ENCODE peak calls at places on chromosomes 5 and 9, in ten cellular contexts. J, P, T, D, C, A, L, E, V and U are unnamed samples.

GRCh38 chr9:90038778-90039177 is 434.0 kb downstream of the GADD45G start:
- DNase-seq in J (no peak), P (no peak), T (no peak), D (no peak), C (no peak), A (no peak), L (peak), E (peak), V (no peak), U (no peak)

GRCh38 chr5:35185518-35185917 is 44.8 kb downstream of the PRLR start:
- DNase-seq in J (no peak), P (no peak), T (no peak), D (peak), C (no peak), A (no peak), L (no peak), E (no peak), V (no peak), U (no peak)

GRCh38 chr9:94801242-94801641 is 74.7 kb downstream of the AOPEP start:
- DNase-seq in J (no peak), P (no peak), T (peak), D (no peak), C (no peak), A (no peak), L (no peak), E (no peak), V (no peak), U (peak)

GRCh38 chr5:133149333-133149732 is 97.5 kb downstream of the HSPA4 start:
- DNase-seq in J (no peak), P (no peak), T (no peak), D (no peak), C (no peak), A (no peak), L (no peak), E (no peak), V (no peak), U (no peak)

GRCh38 chr5:96146675-96147074 is 185.0 kb upstream of the ELL2 start:
- DNase-seq in J (peak), P (peak), T (peak), D (peak), C (peak), A (peak), L (no peak), E (no peak), V (peak), U (peak)

GRCh38 chr9:113155911-113156559 is 5.2 kb downstream of the SLC31A2 start:
- DNase-seq in J (no peak), P (no peak), T (no peak), D (no peak), C (no peak), A (no peak), L (no peak), E (no peak), V (no peak), U (no peak)

GRCh38 chr9:86783884-86784283 is 163.4 kb downstream of the GAS1 start:
- DNase-seq in J (peak), P (no peak), T (peak), D (no peak), C (no peak), A (no peak), L (no peak), E (no peak), V (peak), U (peak)

GRCh38 chr9:127535834-127536233 is 76.2 kb upstream of the STXBP1 start:
- DNase-seq in J (no peak), P (no peak), T (peak), D (no peak), C (no peak), A (no peak), L (no peak), E (no peak), V (no peak), U (no peak)

GRCh38 chr5:157172408-157172807 is 6.3 kb upstream of the GARIN3 start:
- DNase-seq in J (peak), P (peak), T (no peak), D (no peak), C (no peak), A (no peak), L (no peak), E (no peak), V (no peak), U (no peak)

GRCh38 chr9:116494815-116495634 is 192.1 kb upstream of the TRIM32 start:
- DNase-seq in J (no peak), P (no peak), T (no peak), D (peak), C (no peak), A (peak), L (peak), E (no peak), V (no peak), U (no peak)

GRCh38 chr5:40904205-40904993 is 4.9 kb upstream of the C7 start:
- DNase-seq in J (peak), P (peak), T (peak), D (peak), C (peak), A (peak), L (peak), E (peak), V (peak), U (peak)

GRCh38 chr5:72842816-72843215 is 26.4 kb downstream of the TNPO1 start:
- DNase-seq in J (peak), P (no peak), T (peak), D (peak), C (peak), A (peak), L (no peak), E (no peak), V (no peak), U (peak)
- H3K27ac ChIP-seq in J (no peak), P (no peak), T (peak), D (no peak), C (peak), A (peak), L (no peak), E (no peak), V (no peak), U (no peak)

DNA sequence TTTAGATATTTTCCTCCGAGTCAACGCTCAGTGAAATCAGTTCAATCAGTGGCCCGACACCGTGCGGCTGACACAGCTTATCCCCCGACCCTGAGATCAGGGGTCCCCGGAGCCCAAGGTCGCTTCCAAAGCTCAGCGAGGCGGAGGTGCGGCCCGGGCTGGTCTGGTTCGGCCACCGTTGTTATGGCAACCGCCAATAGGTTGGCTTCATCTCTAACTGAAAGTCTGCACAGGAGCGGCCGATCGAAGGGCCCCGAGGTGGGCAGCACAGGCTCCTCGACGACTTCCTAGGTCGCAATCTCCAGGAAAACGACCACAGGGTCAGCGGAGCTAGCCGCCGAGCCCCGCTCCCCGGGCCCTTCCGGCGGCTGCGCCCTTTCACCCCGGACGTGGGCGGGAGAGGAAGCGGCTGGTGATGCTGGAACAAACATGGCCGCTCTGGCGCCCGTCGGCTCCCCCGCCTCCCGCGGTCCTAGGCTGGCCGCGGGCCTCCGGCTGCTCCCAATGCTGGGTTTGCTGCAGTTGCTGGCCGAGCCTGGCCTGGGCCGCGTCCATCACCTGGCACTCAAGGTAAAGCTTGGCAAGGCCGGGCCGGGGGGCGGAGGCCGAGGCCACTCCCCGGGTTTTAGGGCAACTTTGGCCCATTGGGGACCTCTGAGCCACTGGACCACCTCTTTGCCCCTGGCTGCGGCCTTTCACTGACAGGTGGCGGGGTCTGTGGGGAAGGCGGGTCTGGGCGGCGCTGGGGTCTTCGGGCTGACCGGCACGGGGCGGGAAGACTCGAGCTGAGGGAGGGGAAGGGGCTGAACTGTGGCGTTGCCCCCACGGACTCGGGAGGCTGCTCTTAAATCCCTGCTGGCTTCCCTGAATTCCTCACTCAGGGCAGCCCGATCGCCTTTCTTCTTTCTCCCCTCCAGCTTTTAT is at the start of gene GPR107:
- DNase-seq in J (peak), P (no peak), T (peak), D (peak), C (peak), A (peak), L (peak), E (peak), V (peak), U (peak)
- H2AFZ ChIP-seq in J (peak), P (peak), T (peak), D (peak), C (peak), A (peak), L (peak), E (peak), V (peak), U (peak)

GRCh38 chr9:85605905-85606304 is 135.8 kb downstream of the AGTPBP1 start:
- DNase-seq in J (no peak), P (no peak), T (no peak), D (no peak), C (no peak), A (no peak), L (no peak), E (no peak), V (no peak), U (no peak)

GRCh38 chr9:85600675-85601263 is 141.0 kb downstream of the AGTPBP1 start:
- DNase-seq in J (no peak), P (no peak), T (no peak), D (no peak), C (no peak), A (no peak), L (no peak), E (no peak), V (no peak), U (no peak)

GRCh38 chr9:85602742-85603141 is 139.0 kb downstream of the AGTPBP1 start:
- DNase-seq in J (no peak), P (no peak), T (no peak), D (no peak), C (no peak), A (no peak), L (no peak), E (no peak), V (no peak), U (no peak)

GRCh38 chr9:85599540-85600140 is 142.1 kb downstream of the AGTPBP1 start:
- DNase-seq in J (no peak), P (no peak), T (peak), D (no peak), C (no peak), A (no peak), L (no peak), E (no peak), V (no peak), U (peak)

DNA sequence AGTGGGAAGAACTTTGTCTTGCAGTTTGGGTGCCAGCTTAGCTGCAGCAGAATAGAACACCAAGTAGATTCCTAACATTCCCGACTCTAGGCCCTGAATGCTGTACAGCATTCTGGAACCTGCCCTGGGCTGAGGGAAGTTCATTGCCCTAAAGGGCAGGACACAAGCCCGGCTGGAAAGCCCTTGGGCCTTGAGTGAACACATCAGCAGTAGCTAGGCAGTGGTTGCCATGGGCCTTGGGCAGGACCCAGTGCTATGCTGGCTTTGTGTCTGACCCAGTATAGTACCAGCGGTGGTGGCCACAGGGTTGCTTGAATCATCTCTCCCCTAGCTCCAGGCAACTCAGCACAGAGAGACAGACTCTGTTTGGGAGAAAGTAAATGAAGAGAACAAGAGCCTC is 137.8 kb downstream of the AGTPBP1 start:
- DNase-seq in J (no peak), P (no peak), T (no peak), D (no peak), C (no peak), A (no peak), L (no peak), E (no peak), V (no peak), U (no peak)
- H3K27ac ChIP-seq in J (no peak), P (no peak), T (no peak), D (no peak), C (no peak), A (no peak), L (no peak), E (no peak), V (no peak), U (no peak)

DNA sequence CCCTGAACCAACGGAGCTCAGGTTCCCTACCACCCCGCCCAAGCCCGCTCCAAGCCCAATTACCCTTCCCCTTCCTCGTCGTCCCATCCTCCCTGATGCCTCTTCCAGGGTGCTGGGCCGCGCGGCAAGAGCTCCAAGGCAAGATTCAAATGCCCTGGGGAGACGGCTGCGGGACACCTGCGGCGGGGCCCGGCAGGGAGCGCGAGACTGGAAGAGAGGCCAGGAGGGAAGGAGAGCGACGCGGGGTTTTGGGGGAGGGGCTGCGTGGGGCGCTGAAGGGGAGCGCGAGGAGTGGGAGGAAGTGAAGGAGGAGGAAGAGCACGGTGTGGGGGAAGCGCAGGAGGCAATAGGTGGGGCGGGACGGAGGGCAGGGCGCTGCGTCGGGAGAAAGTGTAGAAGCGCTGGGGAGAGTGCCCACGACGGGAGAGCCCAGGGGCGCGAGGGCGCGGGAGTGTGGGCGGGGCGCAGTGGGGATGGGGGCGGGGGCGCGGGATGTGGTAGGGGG is 975 bp upstream of the NXNL2 start:
- DNase-seq in J (no peak), P (no peak), T (peak), D (peak), C (peak), A (peak), L (peak), E (peak), V (peak), U (peak)
- H2AFZ ChIP-seq in J (peak), P (no peak), T (peak), D (peak), C (peak), A (peak), L (peak), E (peak), V (peak), U (peak)

DNA sequence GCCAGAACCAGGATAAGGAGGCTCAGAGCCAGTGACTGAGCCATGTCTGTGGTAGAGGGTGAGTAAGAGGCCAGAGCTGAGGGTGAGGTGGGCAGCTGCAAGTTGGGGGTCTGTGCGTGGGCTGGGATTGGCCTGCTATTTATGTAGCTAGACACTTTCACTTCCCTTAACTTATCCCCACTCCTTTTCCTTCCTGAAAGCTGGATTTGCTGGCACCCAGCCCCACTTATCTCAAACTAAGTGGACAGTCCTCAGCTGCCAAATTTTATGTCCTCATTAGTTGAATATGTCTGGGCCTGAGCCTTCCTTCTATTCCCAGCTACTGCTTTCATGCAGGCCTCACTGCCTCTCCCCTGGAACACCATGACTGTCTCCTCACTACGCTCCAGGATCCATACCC is at the start of gene CCL21:
- DNase-seq in J (no peak), P (no peak), T (no peak), D (no peak), C (peak), A (no peak), L (no peak), E (no peak), V (peak), U (peak)
- H3K27ac ChIP-seq in J (no peak), P (no peak), T (no peak), D (no peak), C (no peak), A (no peak), L (no peak), E (no peak), V (no peak), U (no peak)

DNA sequence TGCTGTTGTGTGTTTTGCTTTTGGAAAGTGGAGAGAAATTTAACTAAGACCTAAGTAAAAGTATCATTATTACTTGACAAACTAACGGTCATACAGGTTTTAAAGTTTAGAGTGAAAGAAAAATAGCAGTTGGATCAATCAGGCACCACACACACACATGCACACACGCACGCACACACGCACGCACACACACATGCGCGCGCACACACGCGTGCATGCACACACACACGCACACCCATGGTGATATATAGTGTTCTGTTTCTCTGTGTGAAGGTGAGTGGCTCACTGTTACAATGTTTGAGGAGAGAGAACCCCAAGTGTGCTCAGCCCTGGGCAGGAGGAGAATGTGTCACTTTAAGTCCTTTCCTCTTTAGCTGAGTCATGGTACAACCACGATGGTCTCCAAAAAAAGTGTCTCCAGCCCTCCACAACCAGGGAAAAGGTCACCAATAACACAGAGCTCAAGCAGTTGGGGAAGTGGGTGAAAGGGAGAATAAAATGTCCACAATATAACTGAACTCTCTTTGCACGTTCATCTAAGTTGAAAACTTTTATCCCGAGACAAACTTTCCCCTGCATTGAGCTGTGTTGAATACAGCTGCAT is 3.2 kb downstream of the ZNF366 start:
- DNase-seq in J (no peak), P (no peak), T (peak), D (no peak), C (peak), A (peak), L (no peak), E (no peak), V (peak), U (no peak)
- H2AFZ ChIP-seq in J (peak), P (peak), T (peak), D (no peak), C (peak), A (peak), L (no peak), E (peak), V (peak), U (no peak)

GRCh38 chr5:131281868-131282234 is 18.0 kb downstream of the CDC42SE2 start:
- DNase-seq in J (no peak), P (no peak), T (no peak), D (no peak), C (no peak), A (no peak), L (no peak), E (no peak), V (no peak), U (no peak)
- H3K27ac ChIP-seq in J (peak), P (peak), T (no peak), D (peak), C (no peak), A (peak), L (no peak), E (no peak), V (no peak), U (no peak)

GRCh38 chr5:171701138-171701537 is 84.5 kb upstream of the SMIM23 start:
- DNase-seq in J (no peak), P (no peak), T (no peak), D (peak), C (no peak), A (no peak), L (no peak), E (no peak), V (no peak), U (peak)

GRCh38 chr5:171700331-171700935 is 85.2 kb upstream of the SMIM23 start:
- DNase-seq in J (no peak), P (no peak), T (no peak), D (no peak), C (no peak), A (no peak), L (no peak), E (no peak), V (no peak), U (no peak)

GRCh38 chr5:171695804-171696203 is 89.8 kb upstream of the SMIM23 start:
- DNase-seq in J (no peak), P (no peak), T (no peak), D (no peak), C (no peak), A (no peak), L (no peak), E (no peak), V (no peak), U (no peak)

GRCh38 chr5:171693397-171693796 is 92.2 kb upstream of the SMIM23 start:
- DNase-seq in J (no peak), P (no peak), T (no peak), D (no peak), C (no peak), A (no peak), L (peak), E (no peak), V (no peak), U (no peak)

DNA sequence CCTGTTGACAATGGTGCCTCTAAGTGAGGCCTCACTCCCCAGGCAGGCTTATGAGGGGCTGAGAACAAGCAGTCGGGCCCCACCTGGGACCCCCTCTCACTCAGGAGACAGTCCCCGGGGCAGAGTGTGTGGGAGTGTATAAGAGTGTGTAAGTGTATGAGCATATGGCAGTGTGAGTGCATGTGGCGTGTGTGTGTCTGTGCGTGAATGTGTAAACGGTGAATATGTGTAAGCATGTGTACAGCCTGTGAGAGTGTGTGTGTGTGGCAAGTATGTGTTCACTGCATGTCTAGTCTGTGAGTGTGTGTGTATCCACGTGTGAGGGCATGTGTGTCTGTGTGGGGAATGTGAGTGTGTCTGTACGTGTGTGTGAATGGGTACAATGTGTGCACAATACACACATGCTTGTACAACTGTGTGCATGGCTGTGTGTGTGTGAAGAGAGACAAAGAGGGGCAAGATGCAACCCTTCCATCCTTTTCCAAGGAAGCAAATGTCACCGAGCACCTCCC is 88.0 kb upstream of the SMIM23 start:
- DNase-seq in J (no peak), P (no peak), T (no peak), D (no peak), C (no peak), A (no peak), L (no peak), E (no peak), V (no peak), U (no peak)
- H2AFZ ChIP-seq in J (no peak), P (no peak), T (no peak), D (no peak), C (no peak), A (no peak), L (peak), E (no peak), V (no peak), U (no peak)